ENCODE peak calls at places on chromosomes 13 and 19, in five cellular contexts. One of them, this sample, is unnamed.

GRCh38 chr19:41886761-41887710 is 4.1 kb downstream of the ARHGEF1 start:
- DNase-seq in cardiac muscle cell: no peak
- DNase-seq in neural progenitor cell: no peak
- DNase-seq in hepatocyte: no peak
- DNase-seq in progenitor cell of endocrine pancreas: no peak
- DNase-seq in this sample: no peak

GRCh38 chr13:40518481-40518882 is 148.0 kb downstream of the FOXO1 start:
- DNase-seq in cardiac muscle cell: no peak
- DNase-seq in neural progenitor cell: no peak
- DNase-seq in hepatocyte: no peak
- DNase-seq in progenitor cell of endocrine pancreas: no peak
- DNase-seq in this sample: no peak

GRCh38 chr13:79775830-79776229 is 294.9 kb downstream of the NDFIP2 start:
- DNase-seq in cardiac muscle cell: peak; percentile 81
- DNase-seq in hepatocyte: peak; percentile 64
- DNase-seq in progenitor cell of endocrine pancreas: no peak
- DNase-seq in neural progenitor cell: peak; percentile 61
- DNase-seq in this sample: no peak

GRCh38 chr19:56671613-56671994 is at the start of gene ZNF835:
- DNase-seq in neural progenitor cell: no peak
- DNase-seq in cardiac muscle cell: peak; percentile 57
- DNase-seq in hepatocyte: no peak
- DNase-seq in progenitor cell of endocrine pancreas: no peak
- DNase-seq in this sample: no peak

GRCh38 chr19:52221831-52222375 is 32.1 kb downstream of the PPP2R1A start:
- DNase-seq in neural progenitor cell: no peak
- DNase-seq in hepatocyte: no peak
- DNase-seq in cardiac muscle cell: no peak
- DNase-seq in progenitor cell of endocrine pancreas: no peak
- DNase-seq in this sample: no peak

GRCh38 chr13:51892657-51893056 is 30.9 kb downstream of the CCDC70 start:
- DNase-seq in cardiac muscle cell: no peak
- DNase-seq in hepatocyte: no peak
- DNase-seq in progenitor cell of endocrine pancreas: no peak
- DNase-seq in neural progenitor cell: no peak
- DNase-seq in this sample: no peak

GRCh38 chr13:20462533-20462915 is 63.1 kb downstream of the CRYL1 start:
- DNase-seq in neural progenitor cell: no peak
- DNase-seq in hepatocyte: no peak
- DNase-seq in cardiac muscle cell: no peak
- DNase-seq in progenitor cell of endocrine pancreas: no peak
- DNase-seq in this sample: no peak

GRCh38 chr13:31048521-31048920 is 113.2 kb downstream of the HSPH1 start:
- DNase-seq in cardiac muscle cell: no peak
- DNase-seq in hepatocyte: no peak
- DNase-seq in progenitor cell of endocrine pancreas: no peak
- DNase-seq in neural progenitor cell: peak; percentile 18
- DNase-seq in this sample: no peak

GRCh38 chr19:7247160-7247559 is 47.1 kb downstream of the INSR start:
- DNase-seq in progenitor cell of endocrine pancreas: no peak
- DNase-seq in neural progenitor cell: no peak
- DNase-seq in cardiac muscle cell: no peak
- DNase-seq in hepatocyte: no peak
- DNase-seq in this sample: no peak

GRCh38 chr13:98576215-98576945 is 527 bp downstream of the STK24 start:
- DNase-seq in neural progenitor cell: peak; percentile 62
- DNase-seq in cardiac muscle cell: peak; percentile 60
- DNase-seq in progenitor cell of endocrine pancreas: peak; percentile 49
- DNase-seq in hepatocyte: peak; percentile 72
- DNase-seq in this sample: peak; percentile 59

GRCh38 chr19:50158577-50158976 is 4.5 kb downstream of the IZUMO2 start:
- DNase-seq in progenitor cell of endocrine pancreas: no peak
- DNase-seq in cardiac muscle cell: no peak
- DNase-seq in hepatocyte: no peak
- DNase-seq in neural progenitor cell: no peak
- DNase-seq in this sample: no peak

GRCh38 chr13:26855921-26856320 is 95.3 kb upstream of the GPR12 start:
- DNase-seq in neural progenitor cell: no peak
- DNase-seq in cardiac muscle cell: no peak
- DNase-seq in hepatocyte: no peak
- DNase-seq in progenitor cell of endocrine pancreas: no peak
- DNase-seq in this sample: no peak

GRCh38 chr13:91375119-91375729 is 23.2 kb upstream of the GPC5 start:
- DNase-seq in neural progenitor cell: no peak
- DNase-seq in cardiac muscle cell: no peak
- DNase-seq in hepatocyte: no peak
- DNase-seq in progenitor cell of endocrine pancreas: no peak
- DNase-seq in this sample: peak; percentile 6

GRCh38 chr13:97261254-97262015 is 39.3 kb downstream of the MBNL2 start:
- DNase-seq in hepatocyte: no peak
- DNase-seq in neural progenitor cell: no peak
- DNase-seq in cardiac muscle cell: no peak
- DNase-seq in progenitor cell of endocrine pancreas: no peak
- DNase-seq in this sample: no peak

GRCh38 chr13:37059848-37060192 is 332 bp upstream of the SUPT20H start:
- DNase-seq in cardiac muscle cell: no peak
- DNase-seq in progenitor cell of endocrine pancreas: no peak
- DNase-seq in hepatocyte: no peak
- DNase-seq in neural progenitor cell: no peak
- DNase-seq in this sample: no peak

GRCh38 chr13:97386832-97387486 is 47.0 kb upstream of the RAP2A start:
- DNase-seq in progenitor cell of endocrine pancreas: no peak
- DNase-seq in neural progenitor cell: no peak
- DNase-seq in hepatocyte: no peak
- DNase-seq in cardiac muscle cell: no peak
- DNase-seq in this sample: no peak

GRCh38 chr13:100916943-100917342 is 242.3 kb upstream of the TMTC4 start:
- DNase-seq in cardiac muscle cell: no peak
- DNase-seq in neural progenitor cell: no peak
- DNase-seq in hepatocyte: no peak
- DNase-seq in progenitor cell of endocrine pancreas: no peak
- DNase-seq in this sample: no peak

GRCh38 chr19:55697698-55698097 is 22.7 kb downstream of the EPN1 start:
- DNase-seq in progenitor cell of endocrine pancreas: no peak
- DNase-seq in cardiac muscle cell: no peak
- DNase-seq in hepatocyte: no peak
- DNase-seq in neural progenitor cell: no peak
- DNase-seq in this sample: no peak

GRCh38 chr13:40508767-40509342 is 157.6 kb downstream of the FOXO1 start:
- DNase-seq in cardiac muscle cell: no peak
- DNase-seq in hepatocyte: no peak
- DNase-seq in progenitor cell of endocrine pancreas: no peak
- DNase-seq in neural progenitor cell: no peak
- DNase-seq in this sample: no peak

GRCh38 chr19:16470541-16470910 is 1.2 kb downstream of the EPS15L1 start:
- DNase-seq in hepatocyte: no peak
- DNase-seq in neural progenitor cell: no peak
- DNase-seq in progenitor cell of endocrine pancreas: no peak
- DNase-seq in cardiac muscle cell: no peak
- DNase-seq in this sample: no peak

GRCh38 chr13:112859817-112860190 is 109.2 kb upstream of the MCF2L start:
- DNase-seq in hepatocyte: no peak
- DNase-seq in progenitor cell of endocrine pancreas: no peak
- DNase-seq in neural progenitor cell: no peak
- DNase-seq in cardiac muscle cell: no peak
- DNase-seq in this sample: no peak

GRCh38 chr13:74705438-74705837 is 571.2 kb upstream of the KLF12 start:
- DNase-seq in cardiac muscle cell: no peak
- DNase-seq in progenitor cell of endocrine pancreas: no peak
- DNase-seq in hepatocyte: no peak
- DNase-seq in neural progenitor cell: no peak
- DNase-seq in this sample: no peak

GRCh38 chr13:25109341-25109740 is 13.4 kb downstream of the PABPC3 start:
- DNase-seq in hepatocyte: no peak
- DNase-seq in neural progenitor cell: no peak
- DNase-seq in cardiac muscle cell: no peak
- DNase-seq in progenitor cell of endocrine pancreas: no peak
- DNase-seq in this sample: no peak

GRCh38 chr13:72127031-72127430 is 260.0 kb upstream of the DACH1 start:
- DNase-seq in neural progenitor cell: peak; percentile 19
- DNase-seq in progenitor cell of endocrine pancreas: no peak
- DNase-seq in cardiac muscle cell: no peak
- DNase-seq in hepatocyte: no peak
- DNase-seq in this sample: no peak

GRCh38 chr19:52191951-52192350 is 2.1 kb downstream of the PPP2R1A start:
- DNase-seq in hepatocyte: no peak
- DNase-seq in cardiac muscle cell: peak; percentile 45
- DNase-seq in progenitor cell of endocrine pancreas: no peak
- DNase-seq in neural progenitor cell: no peak
- DNase-seq in this sample: no peak

GRCh38 chr19:20307127-20307526 is 140.1 kb downstream of the ZNF486 start:
- DNase-seq in hepatocyte: no peak
- DNase-seq in neural progenitor cell: no peak
- DNase-seq in cardiac muscle cell: no peak
- DNase-seq in progenitor cell of endocrine pancreas: no peak
- DNase-seq in this sample: no peak

GRCh38 chr19:1590641-1591397 is 1.8 kb downstream of the MBD3 start:
- DNase-seq in cardiac muscle cell: peak; percentile 59
- DNase-seq in hepatocyte: peak; percentile 59
- DNase-seq in neural progenitor cell: peak; percentile 54
- DNase-seq in progenitor cell of endocrine pancreas: no peak
- DNase-seq in this sample: no peak

GRCh38 chr19:50534478-50534877 is 20.8 kb upstream of the ASPDH start:
- DNase-seq in hepatocyte: no peak
- DNase-seq in neural progenitor cell: no peak
- DNase-seq in cardiac muscle cell: no peak
- DNase-seq in progenitor cell of endocrine pancreas: no peak
- DNase-seq in this sample: no peak

GRCh38 chr13:22047082-22047784 is 376.4 kb downstream of the FGF9 start:
- DNase-seq in cardiac muscle cell: no peak
- DNase-seq in progenitor cell of endocrine pancreas: no peak
- DNase-seq in hepatocyte: no peak
- DNase-seq in neural progenitor cell: no peak
- DNase-seq in this sample: no peak

GRCh38 chr13:108218044-108218974 is at the start of gene ABHD13:
- DNase-seq in neural progenitor cell: peak; percentile 94
- DNase-seq in cardiac muscle cell: peak; percentile 94
- DNase-seq in hepatocyte: peak; percentile 96
- DNase-seq in progenitor cell of endocrine pancreas: peak; percentile 90
- DNase-seq in this sample: peak; percentile 88
- TF ChIP-seq CTCF in neural progenitor cell: no peak
- TF ChIP-seq CTCF in cardiac muscle cell: peak; percentile 2
- TF ChIP-seq CTCF in hepatocyte: no peak
- TF ChIP-seq CTCF in progenitor cell of endocrine pancreas: no peak
- TF ChIP-seq CTCF in this sample: no peak

DNA sequence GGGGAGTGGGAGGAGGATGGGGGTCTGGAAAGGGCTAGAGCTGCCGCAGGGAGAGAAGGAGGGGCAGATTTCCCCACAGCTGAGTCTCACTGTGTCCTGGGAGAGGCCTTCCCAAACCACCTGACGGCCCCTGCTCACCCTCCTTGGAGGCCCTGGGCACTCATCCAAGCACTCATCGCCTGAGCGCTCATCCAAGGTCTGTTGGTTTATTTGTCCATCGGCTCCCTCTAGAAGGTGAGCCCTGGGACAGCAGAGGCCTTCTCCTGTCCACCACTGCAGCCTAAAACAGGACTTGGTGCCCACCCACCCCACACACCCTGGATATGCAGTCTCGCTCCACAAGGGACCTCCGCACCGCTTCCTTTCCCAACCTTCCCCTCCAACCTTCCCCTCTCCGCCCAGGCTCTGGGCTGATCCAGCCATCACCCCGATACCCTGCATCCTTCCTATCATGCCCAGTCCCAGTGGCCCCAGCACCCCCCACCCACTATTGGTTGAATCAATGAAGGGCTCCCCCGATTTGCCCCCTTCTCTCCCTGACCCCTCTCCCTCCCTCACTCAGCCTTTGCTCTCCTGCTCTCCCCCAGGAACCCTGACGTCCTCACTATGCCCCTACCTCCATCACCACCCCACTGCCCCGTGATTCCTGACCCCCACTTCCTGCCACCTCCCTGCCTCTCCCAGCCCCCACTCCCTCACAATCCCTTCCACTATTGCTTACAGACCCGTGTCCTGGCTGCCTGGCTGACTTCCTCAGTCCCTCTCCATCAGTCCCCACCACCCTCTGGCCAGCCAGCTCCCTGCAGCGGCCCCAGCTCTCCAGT is 1.6 kb downstream of the UBXN6 start:
- DNase-seq in hepatocyte: peak; percentile 79
- DNase-seq in neural progenitor cell: peak; percentile 48
- DNase-seq in progenitor cell of endocrine pancreas: no peak
- DNase-seq in cardiac muscle cell: peak; percentile 43
- DNase-seq in this sample: peak; percentile 52
- TF ChIP-seq CTCF in hepatocyte: peak; percentile 5
- TF ChIP-seq CTCF in neural progenitor cell: no peak
- TF ChIP-seq CTCF in progenitor cell of endocrine pancreas: no peak
- TF ChIP-seq CTCF in cardiac muscle cell: no peak
- TF ChIP-seq CTCF in this sample: no peak

GRCh38 chr19:35088514-35088913 is 27.1 kb upstream of the FXYD3 start:
- DNase-seq in progenitor cell of endocrine pancreas: no peak
- DNase-seq in hepatocyte: peak; percentile 58
- DNase-seq in neural progenitor cell: no peak
- DNase-seq in cardiac muscle cell: no peak
- DNase-seq in this sample: no peak
- TF ChIP-seq CTCF in progenitor cell of endocrine pancreas: no peak
- TF ChIP-seq CTCF in hepatocyte: no peak
- TF ChIP-seq CTCF in neural progenitor cell: no peak
- TF ChIP-seq CTCF in cardiac muscle cell: no peak
- TF ChIP-seq CTCF in this sample: no peak

GRCh38 chr13:23579886-23580706 is 9.9 kb downstream of the TNFRSF19 start:
- DNase-seq in neural progenitor cell: peak; percentile 78
- DNase-seq in cardiac muscle cell: peak; percentile 59
- DNase-seq in progenitor cell of endocrine pancreas: no peak
- DNase-seq in hepatocyte: no peak
- DNase-seq in this sample: no peak

GRCh38 chr13:23579072-23579885 is 9.1 kb downstream of the TNFRSF19 start:
- DNase-seq in cardiac muscle cell: peak; percentile 93
- DNase-seq in neural progenitor cell: peak; percentile 98
- DNase-seq in progenitor cell of endocrine pancreas: peak; percentile 96
- DNase-seq in hepatocyte: peak; percentile 97
- DNase-seq in this sample: peak; percentile 99

GRCh38 chr13:23574421-23574820 is 4.2 kb downstream of the TNFRSF19 start:
- DNase-seq in hepatocyte: no peak
- DNase-seq in neural progenitor cell: no peak
- DNase-seq in progenitor cell of endocrine pancreas: no peak
- DNase-seq in cardiac muscle cell: no peak
- DNase-seq in this sample: no peak

GRCh38 chr13:23575632-23576031 is 5.4 kb downstream of the TNFRSF19 start:
- DNase-seq in progenitor cell of endocrine pancreas: no peak
- DNase-seq in neural progenitor cell: no peak
- DNase-seq in hepatocyte: no peak
- DNase-seq in cardiac muscle cell: no peak
- DNase-seq in this sample: no peak

GRCh38 chr13:23578411-23579071 is 8.3 kb downstream of the TNFRSF19 start:
- DNase-seq in hepatocyte: peak; percentile 90
- DNase-seq in progenitor cell of endocrine pancreas: peak; percentile 77
- DNase-seq in neural progenitor cell: peak; percentile 82
- DNase-seq in cardiac muscle cell: peak; percentile 65
- DNase-seq in this sample: peak; percentile 75
- TF ChIP-seq CTCF in hepatocyte: peak; percentile 74
- TF ChIP-seq CTCF in progenitor cell of endocrine pancreas: peak; percentile 72
- TF ChIP-seq CTCF in neural progenitor cell: peak; percentile 64
- TF ChIP-seq CTCF in cardiac muscle cell: peak; percentile 71
- TF ChIP-seq CTCF in this sample: peak; percentile 37

This sample was measured in nephron progenitor cell.